ENCODE peak calls at places on chromosomes 11 and 22, in ten cellular contexts. P is heart left ventricle, C is sigmoid colon, X is A549, I is esophagus squamous epithelium, O is H1, F is body of pancreas, Q is ovary, D is stomach, J is HepG2. Z is an unnamed sample. For H3K9me3, the result is how much of the 10 kb centered on the place peaks cover.

GRCh38 chr22:17095538-17095937 is 10.7 kb downstream of the IL17RA start:
- DNase-seq in F (no peak), I (no peak), D (no peak), O (no peak), C (peak), Q (no peak), P (no peak), J (no peak), X (no peak), Z (no peak)

GRCh38 chr22:47601666-47602065 is 839.2 kb downstream of the TBC1D22A start:
- DNase-seq in C (peak), O (no peak), F (no peak), P (no peak), Q (no peak), I (no peak), J (no peak), D (peak), X (no peak), Z (no peak)

GRCh38 chr22:18032455-18033101 is 8.2 kb upstream of the MICAL3 start:
- DNase-seq in Q (no peak), J (no peak), O (no peak), F (no peak), P (no peak), I (no peak), D (no peak), C (no peak), X (peak), Z (no peak)

GRCh38 chr22:41780714-41781507 is 19.6 kb upstream of the CCDC134 start:
- DNase-seq in P (peak), I (peak), F (peak), D (peak), J (peak), C (peak), O (no peak), Q (no peak), X (no peak), Z (no peak)

GRCh38 chr11:79940165-79940564 is 499.3 kb upstream of the TENM4 start:
- DNase-seq in F (no peak), Q (no peak), P (no peak), I (no peak), D (no peak), J (no peak), X (no peak), O (no peak), C (no peak), Z (peak)

GRCh38 chr22:43841742-43842141 is 20.6 kb downstream of the SULT4A1 start:
- DNase-seq in X (no peak), D (no peak), F (no peak), O (no peak), J (no peak), Q (no peak), P (peak), C (no peak), I (no peak), Z (no peak)

GRCh38 chr11:44316388-44317240 is 6.7 kb upstream of the ALX4 start:
- DNase-seq in C (no peak), X (peak), Q (no peak), P (peak), D (no peak), O (peak), J (no peak), I (no peak), F (no peak), Z (no peak)

GRCh38 chr11:74347381-74347780 is 35.9 kb upstream of the P4HA3 start:
- DNase-seq in C (no peak), P (no peak), I (no peak), F (no peak), J (peak), X (no peak), D (no peak), Q (no peak), O (no peak), Z (no peak)

GRCh38 chr11:57240757-57241156 is 3.7 kb upstream of the APLNR start:
- DNase-seq in P (no peak), F (no peak), D (no peak), I (no peak), J (no peak), C (no peak), O (no peak), X (no peak), Q (no peak), Z (no peak)

GRCh38 chr11:44977493-44977984 is 26.9 kb upstream of the TP53I11 start:
- DNase-seq in O (no peak), I (no peak), C (no peak), Q (no peak), J (no peak), D (peak), F (no peak), P (no peak), X (peak), Z (peak)

GRCh38 chr11:118227865-118228785 is 3.3 kb upstream of the JAML start:
- DNase-seq in I (no peak), J (no peak), O (no peak), X (no peak), P (no peak), D (no peak), Q (no peak), F (no peak), C (no peak), Z (no peak)

GRCh38 chr22:32474635-32475427 is at the start of gene FBXO7:
- DNase-seq in P (peak), C (peak), O (peak), Q (peak), J (peak), X (peak), I (peak), D (peak), F (peak), Z (peak)

GRCh38 chr22:32466496-32466895 is 2.2 kb upstream of the BPIFC start:
- DNase-seq in O (no peak), C (no peak), D (no peak), X (no peak), P (no peak), Q (no peak), J (no peak), F (no peak), I (no peak), Z (no peak)

GRCh38 chr22:32465661-32466060 is 1.4 kb upstream of the BPIFC start:
- DNase-seq in J (no peak), D (no peak), O (no peak), I (no peak), Q (no peak), C (no peak), P (no peak), X (no peak), F (no peak), Z (no peak)

GRCh38 chr22:32473388-32473952 is 1.1 kb upstream of the FBXO7 start:
- DNase-seq in D (no peak), X (peak), Q (peak), O (peak), J (peak), C (no peak), I (no peak), F (no peak), P (peak), Z (no peak)

GRCh38 chr22:32469799-32470212 is 4.8 kb upstream of the FBXO7 start:
- DNase-seq in Q (no peak), F (peak), J (no peak), D (no peak), C (peak), X (peak), P (no peak), O (no peak), I (no peak), Z (no peak)
- H3K27ac ChIP-seq in Q (no peak), F (no peak), J (no peak), D (no peak), C (peak), X (peak), P (no peak), O (no peak), I (no peak), Z (no peak)

DNA sequence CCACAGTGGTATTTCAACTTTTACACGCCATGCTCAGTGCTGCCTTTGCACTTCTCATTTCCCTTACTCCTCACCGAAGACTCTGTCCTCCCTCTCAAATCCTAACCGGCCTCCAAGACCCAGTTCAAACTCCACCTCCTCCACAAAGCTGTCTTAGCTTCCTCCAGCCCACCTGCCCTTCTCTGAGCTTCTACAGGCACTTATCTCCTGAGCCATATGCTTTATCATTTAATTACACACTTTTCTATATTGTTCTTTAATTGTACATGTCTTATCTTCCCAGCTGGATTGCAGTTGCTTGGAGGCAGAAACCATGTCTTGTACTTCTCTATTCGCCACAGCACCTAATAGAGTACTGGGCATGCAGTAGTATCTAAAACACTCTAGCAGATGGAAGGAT is 11.4 kb downstream of the TRIM29 start:
- DNase-seq in Q (no peak), O (no peak), D (no peak), P (no peak), J (no peak), X (no peak), C (no peak), F (no peak), I (no peak), Z (no peak)
- H3K9me3 ChIP-seq in Q (under half), O (under half), D (under half), P (under half), J (under half), X (under half), C (under half), F (under half), I (under half), Z (under half)

DNA sequence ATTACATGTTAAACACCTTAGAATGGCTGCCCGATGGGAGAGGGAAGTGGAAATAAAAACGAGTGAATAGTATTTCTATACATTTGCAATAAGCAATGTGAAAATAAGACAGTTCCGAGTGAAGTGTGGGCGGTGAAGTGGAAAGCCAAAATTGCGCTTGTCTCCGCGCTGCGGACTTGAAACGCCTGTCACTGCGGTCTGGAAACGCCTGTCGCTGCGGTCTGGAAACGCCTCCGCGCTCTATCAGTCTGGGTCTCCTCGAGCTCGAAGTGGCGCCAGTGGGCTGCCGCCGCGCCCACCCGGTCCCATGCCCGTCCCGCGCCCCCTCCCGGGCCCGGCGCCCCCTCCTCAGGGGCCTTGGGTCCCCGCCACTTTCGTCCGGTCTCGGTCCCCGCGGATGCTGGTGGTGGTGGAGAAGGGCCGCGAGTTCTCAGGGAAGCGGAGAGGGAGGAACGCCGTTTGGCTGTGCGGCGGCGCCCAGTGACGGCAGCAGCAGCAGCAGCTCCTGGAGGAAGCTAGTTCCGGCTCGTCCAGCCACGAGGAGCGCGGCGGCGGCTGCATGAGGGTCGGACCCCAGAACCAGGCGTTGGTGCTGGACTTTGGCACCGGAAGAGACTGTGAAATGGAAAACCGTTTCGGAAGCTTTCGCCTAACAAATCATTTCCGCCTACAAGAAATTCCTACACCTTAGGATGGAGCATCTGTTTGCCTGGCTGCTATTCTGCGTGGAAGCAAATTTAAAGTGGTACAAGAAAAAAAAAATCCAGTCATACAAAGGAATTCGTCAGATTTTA is 1.8 kb downstream of the NCR3LG1 start:
- DNase-seq in P (peak), I (no peak), X (peak), F (peak), C (peak), Q (peak), D (peak), O (peak), J (peak), Z (peak)
- TF ChIP-seq POLR2A in P (no peak), I (no peak), X (peak), F (peak), C (no peak), Q (peak), D (no peak), O (no peak), J (peak), Z (no peak)

GRCh38 chr22:26559961-26560575 is 29.9 kb downstream of the TPST2 start:
- DNase-seq in D (no peak), I (no peak), Q (no peak), C (no peak), J (no peak), P (no peak), X (no peak), O (no peak), F (peak), Z (no peak)

GRCh38 chr22:26563022-26563421 is 26.9 kb downstream of the TPST2 start:
- DNase-seq in D (no peak), I (no peak), P (no peak), X (peak), Q (no peak), F (peak), J (no peak), C (no peak), O (no peak), Z (no peak)

GRCh38 chr22:26564672-26565071 is 25.3 kb downstream of the TPST2 start:
- DNase-seq in X (no peak), Q (no peak), O (no peak), P (no peak), I (no peak), C (no peak), F (no peak), D (no peak), J (no peak), Z (no peak)

GRCh38 chr22:26564181-26564580 is 25.8 kb downstream of the TPST2 start:
- DNase-seq in C (no peak), X (no peak), P (no peak), I (no peak), F (peak), J (no peak), D (no peak), Q (no peak), O (no peak), Z (peak)

GRCh38 chr22:26561756-26562417 is 28.0 kb downstream of the TPST2 start:
- DNase-seq in I (no peak), Q (no peak), C (no peak), D (peak), F (peak), O (no peak), X (no peak), J (no peak), P (peak), Z (peak)
- H3K27ac ChIP-seq in I (no peak), Q (no peak), C (no peak), D (no peak), F (peak), O (no peak), X (no peak), J (no peak), P (no peak), Z (no peak)

DNA sequence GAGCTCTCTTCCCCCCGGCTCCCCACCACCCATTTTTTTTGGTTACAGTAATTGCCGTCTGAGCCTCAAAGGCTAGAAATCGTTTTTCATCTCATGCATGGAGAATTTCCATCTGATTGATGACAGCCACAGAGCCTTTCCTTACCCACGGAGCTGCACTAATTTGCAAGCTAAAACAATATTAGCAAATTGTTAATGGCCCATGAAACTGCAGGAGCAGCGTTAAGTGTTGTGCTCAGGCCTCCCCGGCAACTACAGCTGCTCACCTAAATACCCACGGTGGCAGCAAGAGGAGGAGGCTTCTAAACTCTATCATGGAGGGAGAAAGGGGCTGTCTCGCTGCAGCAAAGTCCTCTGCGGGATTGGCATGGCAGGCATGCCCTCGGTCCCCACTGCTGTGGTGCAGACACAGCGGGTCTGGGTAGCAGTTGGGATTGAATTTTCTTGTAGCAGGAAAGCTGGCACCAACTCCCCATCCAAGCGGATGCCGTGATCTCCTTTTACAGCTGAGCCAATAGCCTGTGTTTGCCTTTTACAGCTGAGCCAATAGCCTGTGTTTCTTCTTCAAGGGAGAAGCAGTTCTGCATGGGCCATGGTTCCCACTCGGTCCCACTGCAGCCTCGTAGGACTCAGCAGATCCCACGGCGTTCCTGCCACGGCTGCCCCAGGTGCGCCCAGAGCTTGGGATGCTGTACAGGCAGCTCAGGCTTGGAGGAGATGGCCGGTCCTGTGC is 412.3 kb downstream of the BRD1 start:
- DNase-seq in P (no peak), J (no peak), X (no peak), Q (no peak), D (no peak), I (no peak), O (no peak), F (no peak), C (peak), Z (no peak)
- H3K9me3 ChIP-seq in P (under half), J (under half), X (under half), Q (under half), D (under half), I (under half), O (under half), F (under half), C (under half), Z (under half)

DNA sequence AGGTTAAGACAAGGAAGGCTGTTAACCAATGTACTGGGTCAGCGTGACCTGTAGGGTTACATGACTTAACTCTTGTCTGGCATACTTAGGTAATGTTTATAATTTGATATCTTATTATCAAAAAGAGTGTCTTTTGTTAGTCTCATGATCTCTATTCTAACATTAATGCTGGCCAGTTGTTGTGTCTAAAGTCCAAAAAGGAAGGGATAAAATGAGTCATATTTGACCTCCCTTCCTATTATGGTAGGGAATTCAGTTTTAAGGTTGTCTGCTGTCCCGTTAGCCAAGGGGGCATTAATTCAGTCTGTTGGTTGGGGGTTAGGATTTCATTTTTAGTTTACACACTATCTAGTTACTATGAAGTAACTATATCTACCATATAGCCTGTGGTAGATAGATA is 364.0 kb downstream of the GRM5 start:
- DNase-seq in I (no peak), X (no peak), Q (no peak), C (no peak), P (no peak), J (no peak), D (no peak), O (no peak), F (no peak), Z (no peak)
- TF ChIP-seq POLR2A in I (no peak), X (no peak), Q (no peak), C (no peak), P (no peak), J (no peak), D (no peak), O (no peak), F (no peak), Z (no peak)

GRCh38 chr11:61414547-61414946 is 15.2 kb downstream of the CPSF7 start:
- DNase-seq in Q (no peak), O (no peak), P (no peak), C (no peak), F (no peak), J (no peak), D (no peak), X (no peak), I (no peak), Z (no peak)
- H3K27ac ChIP-seq in Q (no peak), O (no peak), P (no peak), C (no peak), F (no peak), J (no peak), D (no peak), X (no peak), I (no peak), Z (no peak)

DNA sequence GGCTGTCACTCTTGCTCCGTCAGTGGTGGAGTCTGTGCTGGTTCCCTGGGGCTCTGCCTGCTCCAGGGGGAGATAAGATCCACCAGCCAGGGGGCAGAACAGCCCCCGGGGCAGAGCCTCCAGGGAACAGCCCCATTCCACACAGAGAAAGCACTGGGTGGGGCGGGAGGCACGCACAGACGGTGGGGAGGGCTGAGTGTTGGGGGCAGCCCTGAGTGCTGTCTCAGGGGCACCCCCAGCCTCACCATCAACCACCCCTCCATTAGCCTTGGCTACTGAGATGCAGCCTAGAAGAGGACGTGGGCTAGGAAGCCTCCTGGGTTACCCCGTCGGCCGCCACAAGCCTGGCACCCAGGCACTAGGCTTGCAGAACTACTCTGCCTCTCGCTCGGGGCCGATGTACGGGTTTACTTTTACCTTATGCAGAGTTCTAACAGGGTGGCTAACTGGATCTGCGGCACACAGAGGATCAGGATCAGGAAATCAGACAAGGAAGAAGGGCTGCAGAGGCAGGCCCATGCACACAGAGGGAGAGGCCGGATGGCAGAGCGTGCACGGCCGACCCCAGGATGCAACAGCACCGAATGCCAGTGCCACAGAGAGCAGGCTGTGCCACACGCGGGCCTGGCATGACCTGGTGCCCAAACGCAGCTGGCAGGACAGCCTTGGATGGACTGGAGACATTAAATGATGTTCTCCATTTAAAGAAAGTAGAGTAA is 140.5 kb downstream of the CTTN start:
- DNase-seq in Q (no peak), O (no peak), F (no peak), I (no peak), C (no peak), X (no peak), J (no peak), P (peak), D (no peak), Z (no peak)
- H3K9me3 ChIP-seq in Q (under half), O (under half), F (under half), I (under half), C (under half), X (under half), J (under half), P (under half), D (under half), Z (under half)

DNA sequence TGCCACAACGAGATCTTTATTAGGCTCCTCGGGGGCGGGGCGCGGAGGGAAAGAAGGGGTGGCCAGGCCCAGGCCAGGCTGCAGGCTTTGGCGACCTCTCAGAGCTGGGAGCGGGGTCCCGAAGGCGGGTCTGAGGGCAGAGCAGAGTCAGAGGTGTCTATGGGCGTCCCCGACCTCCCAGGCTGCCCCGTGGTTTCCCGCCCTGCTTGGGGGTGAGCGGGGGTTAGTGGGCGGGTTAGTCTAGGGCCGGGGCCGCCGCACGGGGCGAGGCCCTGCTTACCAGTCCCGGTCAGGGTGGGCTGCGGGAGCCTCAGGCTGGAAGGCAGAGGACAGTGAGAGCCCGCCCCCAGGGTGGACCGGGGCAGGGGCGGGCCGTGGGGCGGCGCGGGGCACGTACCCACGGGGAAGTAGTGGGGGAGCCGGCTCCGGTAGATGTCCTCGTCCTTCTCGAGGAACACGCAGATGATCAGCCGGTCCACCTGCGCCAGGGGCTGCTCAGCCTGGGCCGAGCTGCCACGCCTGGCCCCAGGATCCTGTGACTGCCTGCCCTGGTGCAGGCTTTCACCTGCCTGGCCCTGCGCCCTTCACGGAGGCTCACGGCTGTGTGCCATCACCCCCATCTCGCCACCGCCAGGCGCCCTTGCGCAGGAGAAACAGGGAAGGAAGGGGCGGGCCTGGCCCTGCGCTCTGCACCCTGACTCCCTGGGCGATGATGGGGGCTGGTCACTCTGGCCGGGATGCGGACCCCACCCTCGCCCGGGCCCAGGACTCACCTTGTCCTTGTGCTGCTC is 12.5 kb downstream of the OTUB1 start:
- DNase-seq in D (peak), F (no peak), Q (no peak), X (peak), P (no peak), C (no peak), J (no peak), I (no peak), O (peak), Z (no peak)
- TF ChIP-seq POLR2A in D (no peak), F (no peak), Q (no peak), X (no peak), P (no peak), C (no peak), J (no peak), I (no peak), O (no peak), Z (peak)

Z was measured in prostate gland.